ENCODE peak calls at places on chromosomes 16 and 17, in four cellular contexts. X is transverse colon, Q is stomach, W is GM12878. I is an unnamed sample.

GRCh38 chr17:33438136-33438535 is 145.0 kb upstream of the ASIC2 start:
- DNase-seq in X (no peak), Q (no peak), W (no peak), I (no peak)

GRCh38 chr17:17837966-17838962 is 1.5 kb upstream of the SREBF1 start:
- DNase-seq in X (peak), Q (no peak), W (no peak), I (no peak)

GRCh38 chr16:70764632-70765031 is 36.3 kb downstream of the VAC14 start:
- DNase-seq in X (no peak), Q (no peak), W (no peak), I (no peak)

GRCh38 chr17:74715144-74715543 is 2.4 kb upstream of the CD300LF start:
- DNase-seq in X (no peak), Q (peak), W (no peak), I (no peak)

GRCh38 chr17:36752096-36752888 is 150.9 kb downstream of the MRM1 start:
- DNase-seq in X (peak), Q (no peak), W (no peak), I (no peak)

GRCh38 chr16:56346131-56346890 is 79.0 kb downstream of the AMFR start:
- DNase-seq in X (no peak), Q (no peak), W (no peak), I (no peak)

GRCh38 chr17:2058521-2059124 is 3.7 kb downstream of the HIC1 start:
- DNase-seq in X (peak), Q (peak), W (no peak), I (no peak)

GRCh38 chr17:58525239-58525638 is 10.8 kb upstream of the MTMR4 start:
- DNase-seq in X (peak), Q (no peak), W (no peak), I (no peak)

GRCh38 chr16:65817066-65817465 is 549.4 kb upstream of the CDH5 start:
- DNase-seq in X (no peak), Q (no peak), W (no peak), I (no peak)

GRCh38 chr17:36722121-36722902 is 120.9 kb downstream of the MRM1 start:
- DNase-seq in X (peak), Q (peak), W (no peak), I (no peak)

GRCh38 chr17:76252040-76252954 is 12.0 kb upstream of the RNF157 start:
- DNase-seq in X (peak), Q (peak), W (no peak), I (no peak)

GRCh38 chr16:86566601-86566965 is at the start of gene FOXC2:
- DNase-seq in X (peak), Q (peak), W (no peak), I (no peak)

GRCh38 chr17:81064746-81065475 is 30.0 kb downstream of the BAIAP2 start:
- DNase-seq in X (no peak), Q (peak), W (no peak), I (no peak)

GRCh38 chr16:11563493-11564040 is 23.2 kb downstream of the LITAF start:
- DNase-seq in X (no peak), Q (no peak), W (no peak), I (no peak)

GRCh38 chr16:87062569-87063442 is 254.4 kb downstream of the C16orf95 start:
- DNase-seq in X (peak), Q (peak), W (no peak), I (no peak)

GRCh38 chr17:66190738-66191606 is 961 bp downstream of the CEP112 start:
- DNase-seq in X (no peak), Q (no peak), W (no peak), I (no peak)

GRCh38 chr17:8859029-8859803 is 8.3 kb downstream of the PIK3R6 start:
- DNase-seq in X (no peak), Q (no peak), W (no peak), I (no peak)

GRCh38 chr16:55542459-55543082 is 23.9 kb upstream of the CAPNS2 start:
- DNase-seq in X (no peak), Q (no peak), W (no peak), I (no peak)

GRCh38 chr16:71626018-71626857 is at the start of gene MARVELD3:
- DNase-seq in X (peak), Q (peak), W (no peak), I (no peak)

GRCh38 chr17:81656835-81657234 is 493 bp upstream of the PDE6G start:
- DNase-seq in X (no peak), Q (peak), W (no peak), I (no peak)

GRCh38 chr16:67304006-67304405 is 22.5 kb downstream of the KCTD19 start:
- DNase-seq in X (no peak), Q (no peak), W (no peak), I (no peak)

GRCh38 chr16:15949210-15950166 is at the start of gene ABCC1:
- DNase-seq in X (peak), Q (peak), W (no peak), I (no peak)

GRCh38 chr16:87344165-87344930 is 27.2 kb upstream of the C16orf95 start:
- DNase-seq in X (no peak), Q (no peak), W (no peak), I (no peak)

GRCh38 chr16:12674096-12674495 is 129.6 kb downstream of the CPPED1 start:
- DNase-seq in X (no peak), Q (no peak), W (no peak), I (no peak)

GRCh38 chr17:38561416-38562214 is 44.1 kb downstream of the SRCIN1 start:
- DNase-seq in X (no peak), Q (no peak), W (no peak), I (no peak)

GRCh38 chr17:64425191-64425590 is 23.7 kb upstream of the MILR1 start:
- DNase-seq in X (no peak), Q (no peak), W (no peak), I (no peak)

GRCh38 chr17:42518755-42519545 is 17.1 kb upstream of the NAGLU start:
- DNase-seq in X (peak), Q (peak), W (no peak), I (no peak)

GRCh38 chr16:22232277-22233049 is 26.4 kb downstream of the EEF2K start:
- DNase-seq in X (peak), Q (peak), W (no peak), I (no peak)

GRCh38 chr17:38914741-38915638 is 10.4 kb upstream of the LASP1NB start:
- DNase-seq in X (no peak), Q (peak), W (no peak), I (peak)

GRCh38 chr17:21278304-21279197 is 6.0 kb upstream of the MAP2K3 start:
- DNase-seq in X (peak), Q (peak), W (no peak), I (no peak)

GRCh38 chr16:10036951-10037350 is 145.3 kb downstream of the GRIN2A start:
- DNase-seq in X (no peak), Q (no peak), W (no peak), I (no peak)

GRCh38 chr16:70768205-70768580 is 32.8 kb downstream of the VAC14 start:
- DNase-seq in X (no peak), Q (no peak), W (no peak), I (no peak)

GRCh38 chr16:86887416-86887815 is 309.1 kb downstream of the FOXL1 start:
- DNase-seq in X (no peak), Q (no peak), W (no peak), I (no peak)

GRCh38 chr16:48810436-48810802 is 200.4 kb upstream of the N4BP1 start:
- DNase-seq in X (no peak), Q (no peak), W (no peak), I (peak)

DNA sequence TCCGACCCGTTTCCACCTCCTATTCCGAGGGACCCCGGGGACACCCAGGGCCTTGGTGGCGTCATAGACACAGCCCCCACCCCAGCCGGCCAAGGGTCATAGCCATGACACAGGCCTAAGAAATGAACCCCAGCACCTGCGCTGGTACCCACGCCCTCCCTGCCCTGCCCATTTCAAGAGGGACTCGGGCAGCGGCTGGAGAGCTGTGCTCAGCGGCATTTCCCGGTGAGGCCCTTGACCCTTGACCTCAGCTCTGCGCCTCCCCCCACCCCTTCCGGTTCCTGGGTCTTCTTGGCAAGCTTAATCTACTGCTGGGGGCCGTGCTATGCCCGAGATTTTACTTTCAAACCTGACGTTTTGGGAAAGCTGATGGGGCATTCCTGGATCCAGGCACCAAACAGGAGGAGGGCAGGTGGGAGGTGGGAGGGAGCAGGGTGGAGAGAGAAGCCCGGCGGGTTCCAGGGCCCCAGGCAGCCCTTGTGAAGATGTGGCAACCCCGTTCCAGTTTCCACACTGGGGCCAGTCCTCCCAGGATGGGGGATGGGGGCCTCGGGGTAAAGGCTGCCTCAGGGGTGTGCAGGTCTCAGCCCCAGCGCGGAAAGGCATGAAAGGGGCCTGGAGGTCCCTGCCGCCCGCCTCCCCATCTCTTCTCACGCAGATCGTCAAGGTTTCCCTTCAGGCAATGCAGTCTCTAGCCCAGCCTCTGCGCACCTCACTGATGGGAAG is at the start of gene SLC22A31:
- DNase-seq in X (no peak), Q (no peak), W (no peak), I (no peak)
- TF ChIP-seq POLR2AphosphoS5 in X (no peak), Q (no peak), W (no peak), I (no peak)

GRCh38 chr16:26969589-26970217 is 97.0 kb upstream of the C16orf82 start:
- DNase-seq in X (no peak), Q (no peak), W (no peak), I (no peak)
- TF ChIP-seq CTCF in X (no peak), Q (no peak), W (no peak), I (no peak)

GRCh38 chr16:64236351-64236750 is 885.5 kb downstream of the CDH11 start:
- DNase-seq in X (no peak), Q (no peak), W (no peak), I (no peak)
- TF ChIP-seq POLR2AphosphoS5 in X (no peak), Q (no peak), W (no peak), I (no peak)

DNA sequence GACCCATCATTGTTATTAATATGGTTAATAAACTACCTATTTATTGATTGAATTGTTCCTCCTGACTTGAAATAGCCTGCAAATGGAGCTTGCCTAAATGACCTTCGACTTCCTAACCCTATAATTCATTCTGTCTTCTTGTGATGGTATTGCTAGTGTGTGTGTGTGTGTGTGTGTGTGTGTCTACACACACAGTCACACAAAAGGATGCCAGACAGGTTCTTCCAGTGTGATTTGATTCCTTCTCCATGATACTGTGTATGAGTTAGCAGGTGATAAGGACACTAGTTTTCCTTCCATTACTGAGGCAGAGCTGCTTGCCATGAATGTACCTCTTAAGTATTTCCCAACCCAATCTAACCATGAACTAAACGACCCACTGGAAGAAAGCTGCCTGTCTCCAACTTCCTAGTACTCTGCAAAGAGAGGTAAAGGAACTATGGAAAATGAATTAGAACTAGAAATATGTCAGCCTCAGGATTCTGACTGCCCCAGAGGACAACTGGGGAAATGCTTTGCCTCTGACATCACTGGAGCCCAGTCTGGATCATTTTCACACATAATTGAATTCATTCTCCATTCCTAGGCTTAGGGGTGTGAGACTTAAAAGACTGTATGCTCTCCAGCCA is 3.5 kb upstream of the CDC6 start:
- DNase-seq in X (peak), Q (no peak), W (no peak), I (no peak)
- TF ChIP-seq CTCF in X (no peak), Q (no peak), W (peak), I (no peak)

GRCh38 chr16:23858496-23859062 is 22.8 kb downstream of the PRKCB start:
- DNase-seq in X (no peak), Q (no peak), W (no peak), I (no peak)
- TF ChIP-seq POLR2AphosphoS5 in X (no peak), Q (no peak), W (no peak), I (no peak)

I was measured in vagina.